ENCODE peak calls at places on chromosomes 13 and 19, in nine cellular contexts. One of them, this sample, is unnamed.
A peak's percentile ranks its signal among the peaks of the same experiment; 100 is the strongest.

GRCh38 chr19:39307822-39308530 is 11.8 kb downstream of the IFNL1 start:
- DNase-seq in left ventricle myocardium inferior: no peak
- DNase-seq in fibroblast of lung: no peak
- DNase-seq in aorta: peak; percentile 40
- DNase-seq in CD4-positive, alpha-beta T cell: no peak
- DNase-seq in suprapubic skin: peak; percentile 63
- DNase-seq in psoas muscle: no peak
- DNase-seq in heart right ventricle: no peak
- DNase-seq in heart left ventricle: no peak
- DNase-seq in this sample: peak; percentile 45

GRCh38 chr19:31518216-31518615 is 169.0 kb upstream of the TSHZ3 start:
- DNase-seq in left ventricle myocardium inferior: no peak
- DNase-seq in fibroblast of lung: no peak
- DNase-seq in aorta: no peak
- DNase-seq in CD4-positive, alpha-beta T cell: no peak
- DNase-seq in suprapubic skin: no peak
- DNase-seq in psoas muscle: no peak
- DNase-seq in heart right ventricle: no peak
- DNase-seq in heart left ventricle: no peak
- DNase-seq in this sample: no peak

GRCh38 chr13:46850214-46850613 is 46.6 kb downstream of the HTR2A start:
- DNase-seq in left ventricle myocardium inferior: no peak
- DNase-seq in fibroblast of lung: no peak
- DNase-seq in aorta: no peak
- DNase-seq in CD4-positive, alpha-beta T cell: no peak
- DNase-seq in suprapubic skin: no peak
- DNase-seq in psoas muscle: no peak
- DNase-seq in heart right ventricle: no peak
- DNase-seq in heart left ventricle: no peak
- DNase-seq in this sample: no peak

GRCh38 chr13:79901336-79901735 is 420.4 kb downstream of the NDFIP2 start:
- DNase-seq in left ventricle myocardium inferior: no peak
- DNase-seq in fibroblast of lung: peak; percentile 57
- DNase-seq in aorta: no peak
- DNase-seq in CD4-positive, alpha-beta T cell: no peak
- DNase-seq in suprapubic skin: no peak
- DNase-seq in psoas muscle: no peak
- DNase-seq in heart right ventricle: no peak
- DNase-seq in heart left ventricle: no peak
- DNase-seq in this sample: no peak

GRCh38 chr13:20311022-20311421 is 78.9 kb upstream of the GJB6 start:
- DNase-seq in left ventricle myocardium inferior: no peak
- DNase-seq in fibroblast of lung: no peak
- DNase-seq in aorta: no peak
- DNase-seq in CD4-positive, alpha-beta T cell: no peak
- DNase-seq in suprapubic skin: no peak
- DNase-seq in psoas muscle: no peak
- DNase-seq in heart right ventricle: no peak
- DNase-seq in heart left ventricle: no peak
- DNase-seq in this sample: no peak

GRCh38 chr19:15154002-15154612 is 46.7 kb downstream of the NOTCH3 start:
- DNase-seq in left ventricle myocardium inferior: no peak
- DNase-seq in fibroblast of lung: peak; percentile 52
- DNase-seq in aorta: peak; percentile 51
- DNase-seq in CD4-positive, alpha-beta T cell: peak; percentile 15
- DNase-seq in suprapubic skin: no peak
- DNase-seq in psoas muscle: no peak
- DNase-seq in heart right ventricle: no peak
- DNase-seq in heart left ventricle: peak; percentile 46
- DNase-seq in this sample: peak; percentile 63

GRCh38 chr13:24183741-24184182 is 23.2 kb downstream of the SPATA13 start:
- DNase-seq in left ventricle myocardium inferior: no peak
- DNase-seq in fibroblast of lung: no peak
- DNase-seq in aorta: no peak
- DNase-seq in CD4-positive, alpha-beta T cell: no peak
- DNase-seq in suprapubic skin: no peak
- DNase-seq in psoas muscle: no peak
- DNase-seq in heart right ventricle: no peak
- DNase-seq in heart left ventricle: no peak
- DNase-seq in this sample: peak; percentile 58

GRCh38 chr19:38409631-38410133 is 6.8 kb downstream of the FAM98C start:
- DNase-seq in left ventricle myocardium inferior: peak; percentile 52
- DNase-seq in fibroblast of lung: peak; percentile 44
- DNase-seq in aorta: no peak
- DNase-seq in CD4-positive, alpha-beta T cell: no peak
- DNase-seq in suprapubic skin: no peak
- DNase-seq in psoas muscle: no peak
- DNase-seq in heart right ventricle: peak; percentile 30
- DNase-seq in heart left ventricle: peak; percentile 60
- DNase-seq in this sample: no peak

GRCh38 chr13:28531195-28531955 is 36.4 kb upstream of the FLT1 start:
- DNase-seq in left ventricle myocardium inferior: peak; percentile 61
- DNase-seq in fibroblast of lung: peak; percentile 17
- DNase-seq in aorta: peak; percentile 68
- DNase-seq in CD4-positive, alpha-beta T cell: no peak
- DNase-seq in suprapubic skin: no peak
- DNase-seq in psoas muscle: peak; percentile 68
- DNase-seq in heart right ventricle: peak; percentile 80
- DNase-seq in heart left ventricle: peak; percentile 82
- DNase-seq in this sample: peak; percentile 44

GRCh38 chr13:102361113-102361512 is 40.7 kb downstream of the FGF14 start:
- DNase-seq in left ventricle myocardium inferior: no peak
- DNase-seq in fibroblast of lung: no peak
- DNase-seq in aorta: no peak
- DNase-seq in CD4-positive, alpha-beta T cell: no peak
- DNase-seq in suprapubic skin: no peak
- DNase-seq in psoas muscle: no peak
- DNase-seq in heart right ventricle: no peak
- DNase-seq in heart left ventricle: no peak
- DNase-seq in this sample: no peak

GRCh38 chr19:40191836-40192646 is 815 bp downstream of the MAP3K10 start:
- DNase-seq in left ventricle myocardium inferior: no peak
- DNase-seq in fibroblast of lung: peak; percentile 21
- DNase-seq in aorta: no peak
- DNase-seq in CD4-positive, alpha-beta T cell: no peak
- DNase-seq in suprapubic skin: no peak
- DNase-seq in psoas muscle: peak; percentile 68
- DNase-seq in heart right ventricle: peak; percentile 36
- DNase-seq in heart left ventricle: peak; percentile 40
- DNase-seq in this sample: peak; percentile 55

GRCh38 chr13:49524740-49525501 is 29.2 kb downstream of the PHF11 start:
- DNase-seq in left ventricle myocardium inferior: no peak
- DNase-seq in fibroblast of lung: no peak
- DNase-seq in aorta: no peak
- DNase-seq in CD4-positive, alpha-beta T cell: no peak
- DNase-seq in suprapubic skin: no peak
- DNase-seq in psoas muscle: no peak
- DNase-seq in heart right ventricle: no peak
- DNase-seq in heart left ventricle: no peak
- DNase-seq in this sample: no peak

GRCh38 chr13:114285166-114285808 is 3.9 kb downstream of the UPF3A start:
- DNase-seq in left ventricle myocardium inferior: no peak
- DNase-seq in fibroblast of lung: no peak
- DNase-seq in aorta: no peak
- DNase-seq in CD4-positive, alpha-beta T cell: no peak
- DNase-seq in suprapubic skin: no peak
- DNase-seq in psoas muscle: no peak
- DNase-seq in heart right ventricle: no peak
- DNase-seq in heart left ventricle: no peak
- DNase-seq in this sample: no peak

GRCh38 chr13:113320226-113320875 is 23.3 kb downstream of the LAMP1 start:
- DNase-seq in left ventricle myocardium inferior: no peak
- DNase-seq in fibroblast of lung: no peak
- DNase-seq in aorta: peak; percentile 35
- DNase-seq in CD4-positive, alpha-beta T cell: no peak
- DNase-seq in suprapubic skin: no peak
- DNase-seq in psoas muscle: peak; percentile 30
- DNase-seq in heart right ventricle: no peak
- DNase-seq in heart left ventricle: no peak
- DNase-seq in this sample: no peak

GRCh38 chr13:27789495-27790303 is 2.6 kb upstream of the GSX1 start:
- DNase-seq in left ventricle myocardium inferior: no peak
- DNase-seq in fibroblast of lung: no peak
- DNase-seq in aorta: no peak
- DNase-seq in CD4-positive, alpha-beta T cell: peak; percentile 2
- DNase-seq in suprapubic skin: no peak
- DNase-seq in psoas muscle: no peak
- DNase-seq in heart right ventricle: no peak
- DNase-seq in heart left ventricle: no peak
- DNase-seq in this sample: no peak

GRCh38 chr13:85379991-85380390 is 419.2 kb downstream of the SLITRK6 start:
- DNase-seq in left ventricle myocardium inferior: no peak
- DNase-seq in fibroblast of lung: no peak
- DNase-seq in aorta: no peak
- DNase-seq in CD4-positive, alpha-beta T cell: no peak
- DNase-seq in suprapubic skin: no peak
- DNase-seq in psoas muscle: no peak
- DNase-seq in heart right ventricle: no peak
- DNase-seq in heart left ventricle: no peak
- DNase-seq in this sample: no peak

GRCh38 chr19:54551950-54552912 is 21.4 kb upstream of the LILRA2 start:
- DNase-seq in left ventricle myocardium inferior: peak; percentile 28
- DNase-seq in fibroblast of lung: no peak
- DNase-seq in aorta: peak; percentile 73
- DNase-seq in CD4-positive, alpha-beta T cell: no peak
- DNase-seq in suprapubic skin: no peak
- DNase-seq in psoas muscle: peak; percentile 60
- DNase-seq in heart right ventricle: peak; percentile 12
- DNase-seq in heart left ventricle: no peak
- DNase-seq in this sample: no peak

GRCh38 chr13:99655351-99656091 is 154.2 kb downstream of the TM9SF2 start:
- DNase-seq in left ventricle myocardium inferior: no peak
- DNase-seq in fibroblast of lung: no peak
- DNase-seq in aorta: no peak
- DNase-seq in CD4-positive, alpha-beta T cell: no peak
- DNase-seq in suprapubic skin: no peak
- DNase-seq in psoas muscle: no peak
- DNase-seq in heart right ventricle: no peak
- DNase-seq in heart left ventricle: no peak
- DNase-seq in this sample: peak; percentile 85

GRCh38 chr19:3360494-3361383 is 5.6 kb upstream of the NFIC start:
- DNase-seq in left ventricle myocardium inferior: peak; percentile 85
- DNase-seq in fibroblast of lung: no peak
- DNase-seq in aorta: peak; percentile 84
- DNase-seq in CD4-positive, alpha-beta T cell: peak; percentile 63
- DNase-seq in suprapubic skin: peak; percentile 88
- DNase-seq in psoas muscle: peak; percentile 92
- DNase-seq in heart right ventricle: peak; percentile 81
- DNase-seq in heart left ventricle: peak; percentile 76
- DNase-seq in this sample: no peak
- H3K27ac ChIP-seq in left ventricle myocardium inferior: peak overlapping the region; percentile 99
- H3K27ac ChIP-seq in fibroblast of lung: peak overlapping the region; percentile 34
- H3K27ac ChIP-seq in aorta: peak overlapping the region; percentile 62
- H3K27ac ChIP-seq in CD4-positive, alpha-beta T cell: peak overlapping the region; percentile 52
- H3K27ac ChIP-seq in suprapubic skin: peak overlapping the region; percentile 99
- H3K27ac ChIP-seq in psoas muscle: peak overlapping the region; percentile 100
- H3K27ac ChIP-seq in heart right ventricle: peak overlapping the region; percentile 92
- H3K27ac ChIP-seq in heart left ventricle: peak overlapping the region; percentile 93
- H3K27ac ChIP-seq in this sample: no peak overlapping the region

GRCh38 chr19:5691205-5691929 is 1.3 kb downstream of the RPL36 start:
- DNase-seq in left ventricle myocardium inferior: peak; percentile 81
- DNase-seq in fibroblast of lung: peak; percentile 73
- DNase-seq in aorta: no peak
- DNase-seq in CD4-positive, alpha-beta T cell: no peak
- DNase-seq in suprapubic skin: peak; percentile 86
- DNase-seq in psoas muscle: peak; percentile 85
- DNase-seq in heart right ventricle: peak; percentile 81
- DNase-seq in heart left ventricle: peak; percentile 83
- DNase-seq in this sample: peak; percentile 57

GRCh38 chr19:5691930-5692784 is 2.1 kb downstream of the RPL36 start:
- DNase-seq in left ventricle myocardium inferior: no peak
- DNase-seq in fibroblast of lung: no peak
- DNase-seq in aorta: no peak
- DNase-seq in CD4-positive, alpha-beta T cell: no peak
- DNase-seq in suprapubic skin: no peak
- DNase-seq in psoas muscle: no peak
- DNase-seq in heart right ventricle: no peak
- DNase-seq in heart left ventricle: no peak
- DNase-seq in this sample: peak; percentile 4

GRCh38 chr19:5693195-5694166 is 3.4 kb downstream of the RPL36 start:
- DNase-seq in left ventricle myocardium inferior: no peak
- DNase-seq in fibroblast of lung: no peak
- DNase-seq in aorta: no peak
- DNase-seq in CD4-positive, alpha-beta T cell: no peak
- DNase-seq in suprapubic skin: no peak
- DNase-seq in psoas muscle: no peak
- DNase-seq in heart right ventricle: no peak
- DNase-seq in heart left ventricle: no peak
- DNase-seq in this sample: peak; percentile 10

GRCh38 chr19:5694167-5694951 is 4.3 kb downstream of the RPL36 start:
- DNase-seq in left ventricle myocardium inferior: no peak
- DNase-seq in fibroblast of lung: no peak
- DNase-seq in aorta: no peak
- DNase-seq in CD4-positive, alpha-beta T cell: no peak
- DNase-seq in suprapubic skin: no peak
- DNase-seq in psoas muscle: no peak
- DNase-seq in heart right ventricle: no peak
- DNase-seq in heart left ventricle: no peak
- DNase-seq in this sample: peak; percentile 5

GRCh38 chr19:5692785-5693194 is 2.7 kb downstream of the RPL36 start:
- DNase-seq in left ventricle myocardium inferior: no peak
- DNase-seq in fibroblast of lung: no peak
- DNase-seq in aorta: no peak
- DNase-seq in CD4-positive, alpha-beta T cell: no peak
- DNase-seq in suprapubic skin: no peak
- DNase-seq in psoas muscle: no peak
- DNase-seq in heart right ventricle: no peak
- DNase-seq in heart left ventricle: no peak
- DNase-seq in this sample: peak; percentile 4
- H3K27ac ChIP-seq in left ventricle myocardium inferior: peak overlapping the region; percentile 94
- H3K27ac ChIP-seq in fibroblast of lung: no peak overlapping the region
- H3K27ac ChIP-seq in aorta: no peak overlapping the region
- H3K27ac ChIP-seq in CD4-positive, alpha-beta T cell: no peak overlapping the region
- H3K27ac ChIP-seq in suprapubic skin: no peak overlapping the region
- H3K27ac ChIP-seq in psoas muscle: peak overlapping the region; percentile 91
- H3K27ac ChIP-seq in heart right ventricle: no peak overlapping the region
- H3K27ac ChIP-seq in heart left ventricle: no peak overlapping the region
- H3K27ac ChIP-seq in this sample: no peak overlapping the region

DNA sequence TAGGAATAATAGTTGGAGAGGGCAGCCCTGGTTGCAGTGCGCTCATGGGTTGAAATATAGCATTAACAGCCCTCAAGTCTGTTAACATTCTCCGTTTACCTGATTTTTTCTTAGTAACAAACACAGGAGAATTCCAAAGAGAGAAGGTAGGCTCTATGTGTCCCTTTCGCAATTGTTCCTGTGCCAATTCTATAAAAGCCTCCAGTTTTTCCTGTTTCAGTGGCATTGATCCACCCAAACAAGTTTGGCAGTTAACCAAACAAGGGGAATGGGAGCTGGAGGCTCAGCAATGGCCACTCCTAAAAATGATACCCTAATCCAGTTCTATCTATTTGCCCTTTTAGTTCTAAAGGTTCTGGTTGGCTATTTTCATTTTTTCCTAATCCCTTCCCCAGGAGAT is 151.6 kb downstream of the ZNF486 start:
- DNase-seq in left ventricle myocardium inferior: no peak
- DNase-seq in fibroblast of lung: no peak
- DNase-seq in aorta: no peak
- DNase-seq in CD4-positive, alpha-beta T cell: no peak
- DNase-seq in suprapubic skin: no peak
- DNase-seq in psoas muscle: no peak
- DNase-seq in heart right ventricle: no peak
- DNase-seq in heart left ventricle: no peak
- DNase-seq in this sample: no peak
- H3K27ac ChIP-seq in left ventricle myocardium inferior: no peak overlapping the region
- H3K27ac ChIP-seq in fibroblast of lung: no peak overlapping the region
- H3K27ac ChIP-seq in aorta: no peak overlapping the region
- H3K27ac ChIP-seq in CD4-positive, alpha-beta T cell: no peak overlapping the region
- H3K27ac ChIP-seq in suprapubic skin: no peak overlapping the region
- H3K27ac ChIP-seq in psoas muscle: no peak overlapping the region
- H3K27ac ChIP-seq in heart right ventricle: no peak overlapping the region
- H3K27ac ChIP-seq in heart left ventricle: no peak overlapping the region
- H3K27ac ChIP-seq in this sample: no peak overlapping the region

GRCh38 chr19:47729799-47730520 is 15.4 kb upstream of the NOP53 start:
- DNase-seq in left ventricle myocardium inferior: peak; percentile 74
- DNase-seq in fibroblast of lung: no peak
- DNase-seq in aorta: peak; percentile 77
- DNase-seq in CD4-positive, alpha-beta T cell: peak; percentile 9
- DNase-seq in suprapubic skin: no peak
- DNase-seq in psoas muscle: peak; percentile 86
- DNase-seq in heart right ventricle: peak; percentile 88
- DNase-seq in heart left ventricle: peak; percentile 89
- DNase-seq in this sample: peak; percentile 84
- H3K27ac ChIP-seq in left ventricle myocardium inferior: peak overlapping the region; percentile 89
- H3K27ac ChIP-seq in fibroblast of lung: peak overlapping the region; percentile 92
- H3K27ac ChIP-seq in aorta: peak overlapping the region; percentile 89
- H3K27ac ChIP-seq in CD4-positive, alpha-beta T cell: no peak overlapping the region
- H3K27ac ChIP-seq in suprapubic skin: peak overlapping the region; percentile 83
- H3K27ac ChIP-seq in psoas muscle: peak overlapping the region; percentile 51
- H3K27ac ChIP-seq in heart right ventricle: peak overlapping the region; percentile 84
- H3K27ac ChIP-seq in heart left ventricle: peak overlapping the region; percentile 65
- H3K27ac ChIP-seq in this sample: peak overlapping the region; percentile 93

This sample was measured in hepatocyte.